ENCODE peak calls at places on chromosomes 3 and 15, in five cellular contexts. One of them, this sample, is unnamed. For H3K4me1, the result is how much of the 10 kb centered on the place peaks cover.

GRCh38 chr15:34292591-34292990 is 45.0 kb downstream of the SLC12A6 start:
- DNase-seq in PC-3: no peak
- DNase-seq in neuronal stem cell: no peak
- DNase-seq in Peyer's patch: no peak
- DNase-seq in keratinocyte: no peak
- DNase-seq in this sample: no peak

GRCh38 chr15:44550256-44550655 is 13.3 kb downstream of the EIF3J start:
- DNase-seq in PC-3: peak
- DNase-seq in neuronal stem cell: no peak
- DNase-seq in Peyer's patch: no peak
- DNase-seq in keratinocyte: no peak
- DNase-seq in this sample: no peak

GRCh38 chr3:126117212-126117611 is 33.3 kb upstream of the SLC41A3 start:
- DNase-seq in PC-3: no peak
- DNase-seq in neuronal stem cell: no peak
- DNase-seq in Peyer's patch: no peak
- DNase-seq in keratinocyte: no peak
- DNase-seq in this sample: no peak

GRCh38 chr3:175431396-175431795 is 572.3 kb downstream of the NAALADL2 start:
- DNase-seq in PC-3: no peak
- DNase-seq in neuronal stem cell: no peak
- DNase-seq in Peyer's patch: no peak
- DNase-seq in keratinocyte: no peak
- DNase-seq in this sample: no peak

GRCh38 chr3:134029256-134029733 is 430 bp downstream of the SLCO2A1 start:
- DNase-seq in PC-3: no peak
- DNase-seq in neuronal stem cell: no peak
- DNase-seq in Peyer's patch: no peak
- DNase-seq in keratinocyte: no peak
- DNase-seq in this sample: no peak

GRCh38 chr3:196454935-196455334 is 22.7 kb upstream of the UBXN7 start:
- DNase-seq in PC-3: no peak
- DNase-seq in neuronal stem cell: no peak
- DNase-seq in Peyer's patch: no peak
- DNase-seq in keratinocyte: no peak
- DNase-seq in this sample: no peak

GRCh38 chr3:11379238-11379823 is 107.1 kb downstream of the ATG7 start:
- DNase-seq in PC-3: peak
- DNase-seq in neuronal stem cell: peak
- DNase-seq in Peyer's patch: no peak
- DNase-seq in keratinocyte: no peak
- DNase-seq in this sample: no peak

GRCh38 chr3:81726735-81727134 is 34.7 kb downstream of the GBE1 start:
- DNase-seq in PC-3: peak
- DNase-seq in neuronal stem cell: no peak
- DNase-seq in Peyer's patch: no peak
- DNase-seq in keratinocyte: no peak
- DNase-seq in this sample: no peak

GRCh38 chr3:47008258-47008671 is 28.8 kb downstream of the NBEAL2 start:
- DNase-seq in PC-3: no peak
- DNase-seq in neuronal stem cell: no peak
- DNase-seq in Peyer's patch: no peak
- DNase-seq in keratinocyte: no peak
- DNase-seq in this sample: peak

GRCh38 chr3:10389995-10390394 is 69.1 kb upstream of the SEC13 start:
- DNase-seq in PC-3: no peak
- DNase-seq in neuronal stem cell: no peak
- DNase-seq in Peyer's patch: peak
- DNase-seq in keratinocyte: no peak
- DNase-seq in this sample: no peak

GRCh38 chr3:45606991-45607712 is 12.6 kb downstream of the LIMD1 start:
- DNase-seq in PC-3: peak
- DNase-seq in neuronal stem cell: no peak
- DNase-seq in Peyer's patch: no peak
- DNase-seq in keratinocyte: no peak
- DNase-seq in this sample: no peak
- H3K27ac ChIP-seq in PC-3: peak
- H3K27ac ChIP-seq in neuronal stem cell: no peak
- H3K27ac ChIP-seq in Peyer's patch: no peak
- H3K27ac ChIP-seq in keratinocyte: no peak
- H3K27ac ChIP-seq in this sample: peak

GRCh38 chr3:100873624-100874023 is 119.6 kb downstream of the ABI3BP start:
- DNase-seq in PC-3: no peak
- DNase-seq in neuronal stem cell: no peak
- DNase-seq in Peyer's patch: no peak
- DNase-seq in keratinocyte: no peak
- DNase-seq in this sample: no peak
- H3K4me3 ChIP-seq in PC-3: no peak
- H3K4me3 ChIP-seq in neuronal stem cell: no peak
- H3K4me3 ChIP-seq in Peyer's patch: no peak
- H3K4me3 ChIP-seq in keratinocyte: no peak
- H3K4me3 ChIP-seq in this sample: no peak

GRCh38 chr3:129562803-129563202 is 19.8 kb downstream of the H1-8 start:
- DNase-seq in PC-3: no peak
- DNase-seq in neuronal stem cell: no peak
- DNase-seq in Peyer's patch: no peak
- DNase-seq in keratinocyte: no peak
- DNase-seq in this sample: no peak

GRCh38 chr3:129561619-129562248 is 18.8 kb downstream of the H1-8 start:
- DNase-seq in PC-3: no peak
- DNase-seq in neuronal stem cell: no peak
- DNase-seq in Peyer's patch: no peak
- DNase-seq in keratinocyte: no peak
- DNase-seq in this sample: no peak

GRCh38 chr3:129560269-129560787 is 17.4 kb downstream of the H1-8 start:
- DNase-seq in PC-3: no peak
- DNase-seq in neuronal stem cell: no peak
- DNase-seq in Peyer's patch: no peak
- DNase-seq in keratinocyte: no peak
- DNase-seq in this sample: no peak

GRCh38 chr3:129559565-129560079 is 16.6 kb downstream of the H1-8 start:
- DNase-seq in PC-3: no peak
- DNase-seq in neuronal stem cell: no peak
- DNase-seq in Peyer's patch: no peak
- DNase-seq in keratinocyte: no peak
- DNase-seq in this sample: no peak

GRCh38 chr3:129560931-129561594 is 18.1 kb downstream of the H1-8 start:
- DNase-seq in PC-3: no peak
- DNase-seq in neuronal stem cell: no peak
- DNase-seq in Peyer's patch: no peak
- DNase-seq in keratinocyte: no peak
- DNase-seq in this sample: peak
- H3K4me1 ChIP-seq in PC-3: under half
- H3K4me1 ChIP-seq in neuronal stem cell: under half
- H3K4me1 ChIP-seq in Peyer's patch: under half
- H3K4me1 ChIP-seq in keratinocyte: under half
- H3K4me1 ChIP-seq in this sample: half or more

GRCh38 chr15:35486296-35486695 is 59.7 kb downstream of the DPH6 start:
- DNase-seq in PC-3: no peak
- DNase-seq in neuronal stem cell: no peak
- DNase-seq in Peyer's patch: no peak
- DNase-seq in keratinocyte: no peak
- DNase-seq in this sample: no peak
- H3K27ac ChIP-seq in PC-3: no peak
- H3K27ac ChIP-seq in neuronal stem cell: no peak
- H3K27ac ChIP-seq in Peyer's patch: no peak
- H3K27ac ChIP-seq in keratinocyte: no peak
- H3K27ac ChIP-seq in this sample: no peak

GRCh38 chr15:49415638-49416037 is 7.4 kb upstream of the FGF7 start:
- DNase-seq in PC-3: peak
- DNase-seq in neuronal stem cell: no peak
- DNase-seq in Peyer's patch: no peak
- DNase-seq in keratinocyte: no peak
- DNase-seq in this sample: no peak

GRCh38 chr15:49418811-49419210 is 4.2 kb upstream of the FGF7 start:
- DNase-seq in PC-3: no peak
- DNase-seq in neuronal stem cell: no peak
- DNase-seq in Peyer's patch: no peak
- DNase-seq in keratinocyte: no peak
- DNase-seq in this sample: no peak

GRCh38 chr15:49410660-49411059 is 12.4 kb upstream of the FGF7 start:
- DNase-seq in PC-3: no peak
- DNase-seq in neuronal stem cell: no peak
- DNase-seq in Peyer's patch: no peak
- DNase-seq in keratinocyte: no peak
- DNase-seq in this sample: no peak

GRCh38 chr15:49412821-49413220 is 10.2 kb upstream of the FGF7 start:
- DNase-seq in PC-3: no peak
- DNase-seq in neuronal stem cell: no peak
- DNase-seq in Peyer's patch: no peak
- DNase-seq in keratinocyte: no peak
- DNase-seq in this sample: no peak

DNA sequence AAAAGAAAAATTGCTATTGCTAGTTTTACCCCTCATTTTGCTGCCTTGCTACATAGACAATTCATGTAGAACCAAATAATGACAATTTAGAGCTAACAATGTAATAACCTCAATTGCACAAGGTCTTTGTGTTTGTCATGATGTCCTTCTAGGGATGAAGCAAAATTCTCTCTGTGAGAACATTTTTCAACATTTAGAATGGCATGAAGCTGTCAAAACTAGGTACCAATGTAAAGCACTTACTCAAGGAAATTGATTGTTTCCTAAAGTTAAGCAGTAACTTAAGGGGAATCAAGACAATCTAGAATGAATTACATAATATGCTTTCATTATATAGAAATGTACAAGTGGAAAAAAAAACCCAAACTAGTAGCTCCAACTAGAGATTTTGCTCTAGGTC is 7.9 kb upstream of the FGF7 start:
- DNase-seq in PC-3: no peak
- DNase-seq in neuronal stem cell: no peak
- DNase-seq in Peyer's patch: no peak
- DNase-seq in keratinocyte: no peak
- DNase-seq in this sample: no peak
- H3K4me3 ChIP-seq in PC-3: no peak
- H3K4me3 ChIP-seq in neuronal stem cell: no peak
- H3K4me3 ChIP-seq in Peyer's patch: no peak
- H3K4me3 ChIP-seq in keratinocyte: no peak
- H3K4me3 ChIP-seq in this sample: no peak

GRCh38 chr3:106126836-106127235 is 258.0 kb upstream of the CBLB start:
- DNase-seq in PC-3: no peak
- DNase-seq in neuronal stem cell: no peak
- DNase-seq in Peyer's patch: no peak
- DNase-seq in keratinocyte: no peak
- DNase-seq in this sample: no peak
- H3K4me1 ChIP-seq in PC-3: under half
- H3K4me1 ChIP-seq in neuronal stem cell: under half
- H3K4me1 ChIP-seq in Peyer's patch: under half
- H3K4me1 ChIP-seq in keratinocyte: under half
- H3K4me1 ChIP-seq in this sample: under half

DNA sequence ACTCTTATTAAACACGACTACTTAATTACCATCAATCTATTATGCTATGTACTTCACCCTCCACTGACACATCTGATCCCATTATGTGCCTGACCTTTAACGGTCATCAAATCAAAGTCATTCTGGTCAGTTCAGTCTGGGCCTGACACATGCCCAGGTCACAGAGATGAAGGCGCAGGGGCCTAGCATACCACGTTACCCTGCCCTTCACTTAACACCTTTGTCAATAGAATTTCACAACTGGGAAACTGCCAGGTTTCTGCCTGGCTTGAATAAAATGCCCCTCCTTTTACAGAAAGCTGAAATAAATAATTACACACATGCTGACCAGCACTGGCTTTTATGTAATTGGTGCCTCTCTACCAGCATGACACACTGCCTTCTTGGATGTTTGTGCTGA is 39.5 kb downstream of the MECOM start:
- DNase-seq in PC-3: no peak
- DNase-seq in neuronal stem cell: no peak
- DNase-seq in Peyer's patch: no peak
- DNase-seq in keratinocyte: no peak
- DNase-seq in this sample: no peak
- H3K27ac ChIP-seq in PC-3: no peak
- H3K27ac ChIP-seq in neuronal stem cell: no peak
- H3K27ac ChIP-seq in Peyer's patch: no peak
- H3K27ac ChIP-seq in keratinocyte: no peak
- H3K27ac ChIP-seq in this sample: no peak

This sample was measured in upper lobe of right lung.